ENCODE peak calls at places on chromosomes 16 and 17, in seven cellular contexts. D is CD8-positive, alpha-beta memory T cell; U is activated T-helper 1 cell treated with anti-CD3 and anti-CD28 coated beads, Interleukin-2, amount 50 U/mL, for 16 hours; Q is T-helper 2 cell; G is GM23248; K is HS-5; X is activated CD8-positive, alpha-beta memory T cell treated with anti-CD3 and anti-CD28 coated beads for 1 hour. M is an unnamed sample.

GRCh38 chr17:51035436-51035835 is 85.2 kb downstream of the SPAG9 start:
- DNase-seq in D (no peak), U (no peak), X (no peak), Q (no peak), G (peak), K (no peak), M (no peak)

GRCh38 chr17:5912927-5913565 is 157.1 kb upstream of the WSCD1 start:
- DNase-seq in K (no peak), Q (no peak), U (no peak), G (no peak), X (no peak), D (no peak), M (no peak)

GRCh38 chr16:72111653-72112451 is 18.2 kb downstream of the DHX38 start:
- DNase-seq in Q (no peak), U (no peak), D (no peak), G (no peak), K (no peak), X (no peak), M (no peak)

GRCh38 chr17:40417258-40417608 is 463 bp downstream of the TOP2A start:
- DNase-seq in U (no peak), X (no peak), D (no peak), Q (no peak), G (no peak), K (no peak), M (no peak)

GRCh38 chr17:38921756-38922411 is 3.5 kb upstream of the LASP1NB start:
- DNase-seq in G (peak), X (no peak), D (no peak), K (no peak), U (no peak), Q (no peak), M (no peak)

GRCh38 chr17:41919165-41919817 is 540 bp upstream of the ACLY start:
- DNase-seq in Q (no peak), X (no peak), G (no peak), U (no peak), D (no peak), K (no peak), M (peak)

GRCh38 chr17:49994085-49995054 is 654 bp downstream of the DLX3 start:
- DNase-seq in K (no peak), U (no peak), G (peak), X (no peak), D (no peak), Q (no peak), M (no peak)

GRCh38 chr16:8924214-8924613 is 39.5 kb downstream of the USP7 start:
- DNase-seq in U (no peak), G (no peak), D (no peak), Q (no peak), K (no peak), X (no peak), M (no peak)

GRCh38 chr17:76333673-76334505 is 19.8 kb downstream of the PRPSAP1 start:
- DNase-seq in D (no peak), G (no peak), K (no peak), X (no peak), Q (no peak), U (no peak), M (no peak)

GRCh38 chr17:14805348-14805747 is 459.8 kb downstream of the PMP22 start:
- DNase-seq in Q (no peak), U (no peak), D (no peak), K (no peak), X (no peak), G (peak), M (no peak)

GRCh38 chr17:21275579-21276339 is 8.8 kb upstream of the MAP2K3 start:
- DNase-seq in Q (peak), G (peak), K (no peak), D (peak), X (peak), U (peak), M (no peak)

GRCh38 chr16:89953671-89954406 is 5.3 kb downstream of the DEF8 start:
- DNase-seq in G (no peak), K (no peak), Q (no peak), D (no peak), U (no peak), X (no peak), M (no peak)

GRCh38 chr17:34252138-34252889 is 2.8 kb upstream of the CCL2 start:
- DNase-seq in G (peak), U (no peak), Q (no peak), D (no peak), X (no peak), K (no peak), M (no peak)

GRCh38 chr16:63808730-63809129 is 1313.1 kb downstream of the CDH11 start:
- DNase-seq in Q (no peak), D (no peak), X (no peak), U (no peak), G (no peak), K (no peak), M (no peak)

GRCh38 chr17:17737938-17738894 is 57.0 kb downstream of the RAI1 start:
- DNase-seq in G (no peak), D (no peak), X (no peak), Q (no peak), K (no peak), U (no peak), M (no peak)

GRCh38 chr16:71260995-71261394 is 28.2 kb downstream of the CMTR2 start:
- DNase-seq in X (no peak), U (no peak), D (no peak), K (no peak), Q (no peak), G (no peak), M (no peak)

GRCh38 chr16:69566437-69567030 is 768 bp downstream of the NFAT5 start:
- DNase-seq in G (peak), Q (peak), X (no peak), D (peak), K (peak), U (no peak), M (no peak)

GRCh38 chr17:48615963-48616718 is 1.0 kb upstream of the HOXB8 start:
- DNase-seq in G (no peak), U (no peak), K (no peak), D (no peak), X (no peak), Q (no peak), M (no peak)

GRCh38 chr16:67246945-67247697 is at the start of gene FHOD1:
- DNase-seq in G (peak), D (peak), U (peak), Q (peak), X (peak), K (peak), M (peak)

GRCh38 chr16:30413116-30413806 is 5.9 kb downstream of the ZNF771 start:
- DNase-seq in G (no peak), U (no peak), X (no peak), D (no peak), K (no peak), Q (no peak), M (no peak)

GRCh38 chr17:40903129-40903847 is 18.2 kb upstream of the KRT20 start:
- DNase-seq in D (no peak), G (peak), U (no peak), X (no peak), Q (no peak), K (no peak), M (peak)

GRCh38 chr17:1491406-1492248 is 859 bp downstream of the MYO1C start:
- DNase-seq in Q (peak), U (peak), K (no peak), X (no peak), G (peak), D (no peak), M (no peak)

GRCh38 chr16:75011634-75012307 is 12.9 kb downstream of the ZNRF1 start:
- DNase-seq in X (no peak), U (peak), Q (no peak), D (no peak), K (peak), G (peak), M (peak)

M was measured in HCT116.